ENCODE peak calls at places on chromosomes 1 and 21, in four cellular contexts. One of them, this sample, is unnamed.

GRCh38 chr1:40075251-40075650 is 21.8 kb downstream of the PPT1 start:
- DNase-seq in sigmoid colon: no peak
- DNase-seq in stimulated activated CD4-positive, alpha-beta T cell treated with anti-CD3 and anti-CD28 coated beads, TNF-alpha, amount 100 ng/mL, for 4 hours: no peak
- DNase-seq in RWPE2: no peak
- DNase-seq in this sample: no peak

GRCh38 chr1:21933397-21934248 is 3.5 kb downstream of the HSPG2 start:
- DNase-seq in sigmoid colon: peak; percentile 94
- DNase-seq in stimulated activated CD4-positive, alpha-beta T cell treated with anti-CD3 and anti-CD28 coated beads, TNF-alpha, amount 100 ng/mL, for 4 hours: no peak
- DNase-seq in RWPE2: peak; percentile 85
- DNase-seq in this sample: peak; percentile 87

GRCh38 chr1:27405074-27405473 is 12.7 kb downstream of the GPR3 start:
- DNase-seq in sigmoid colon: no peak
- DNase-seq in stimulated activated CD4-positive, alpha-beta T cell treated with anti-CD3 and anti-CD28 coated beads, TNF-alpha, amount 100 ng/mL, for 4 hours: no peak
- DNase-seq in RWPE2: no peak
- DNase-seq in this sample: peak; percentile 85

GRCh38 chr1:115160728-115161127 is 71.4 kb upstream of the TSPAN2 start:
- DNase-seq in sigmoid colon: no peak
- DNase-seq in stimulated activated CD4-positive, alpha-beta T cell treated with anti-CD3 and anti-CD28 coated beads, TNF-alpha, amount 100 ng/mL, for 4 hours: no peak
- DNase-seq in RWPE2: no peak
- DNase-seq in this sample: no peak

GRCh38 chr1:230459463-230459862 is 33.3 kb upstream of the PGBD5 start:
- DNase-seq in sigmoid colon: no peak
- DNase-seq in stimulated activated CD4-positive, alpha-beta T cell treated with anti-CD3 and anti-CD28 coated beads, TNF-alpha, amount 100 ng/mL, for 4 hours: no peak
- DNase-seq in RWPE2: no peak
- DNase-seq in this sample: no peak

GRCh38 chr1:22275626-22276395 is 132.9 kb upstream of the WNT4 start:
- DNase-seq in sigmoid colon: no peak
- DNase-seq in stimulated activated CD4-positive, alpha-beta T cell treated with anti-CD3 and anti-CD28 coated beads, TNF-alpha, amount 100 ng/mL, for 4 hours: no peak
- DNase-seq in RWPE2: no peak
- DNase-seq in this sample: peak; percentile 79

GRCh38 chr1:31788138-31788824 is 24.1 kb upstream of the ADGRB2 start:
- DNase-seq in sigmoid colon: peak; percentile 96
- DNase-seq in stimulated activated CD4-positive, alpha-beta T cell treated with anti-CD3 and anti-CD28 coated beads, TNF-alpha, amount 100 ng/mL, for 4 hours: peak; percentile 77
- DNase-seq in RWPE2: peak; percentile 89
- DNase-seq in this sample: peak; percentile 98

GRCh38 chr1:193019442-193020026 is 39.6 kb downstream of the UCHL5 start:
- DNase-seq in sigmoid colon: no peak
- DNase-seq in stimulated activated CD4-positive, alpha-beta T cell treated with anti-CD3 and anti-CD28 coated beads, TNF-alpha, amount 100 ng/mL, for 4 hours: no peak
- DNase-seq in RWPE2: no peak
- DNase-seq in this sample: no peak

GRCh38 chr21:15221799-15222386 is 157.1 kb upstream of the NRIP1 start:
- DNase-seq in sigmoid colon: no peak
- DNase-seq in stimulated activated CD4-positive, alpha-beta T cell treated with anti-CD3 and anti-CD28 coated beads, TNF-alpha, amount 100 ng/mL, for 4 hours: no peak
- DNase-seq in RWPE2: peak; percentile 94
- DNase-seq in this sample: no peak

GRCh38 chr1:227790868-227791267 is 24.6 kb upstream of the PRSS38 start:
- DNase-seq in sigmoid colon: no peak
- DNase-seq in stimulated activated CD4-positive, alpha-beta T cell treated with anti-CD3 and anti-CD28 coated beads, TNF-alpha, amount 100 ng/mL, for 4 hours: no peak
- DNase-seq in RWPE2: no peak
- DNase-seq in this sample: no peak

GRCh38 chr1:151994956-151995355 is 1.3 kb upstream of the S100A10 start:
- DNase-seq in sigmoid colon: no peak
- DNase-seq in stimulated activated CD4-positive, alpha-beta T cell treated with anti-CD3 and anti-CD28 coated beads, TNF-alpha, amount 100 ng/mL, for 4 hours: no peak
- DNase-seq in RWPE2: peak; percentile 79
- DNase-seq in this sample: no peak

GRCh38 chr21:29453511-29453910 is 154.8 kb downstream of the BACH1 start:
- DNase-seq in sigmoid colon: no peak
- DNase-seq in stimulated activated CD4-positive, alpha-beta T cell treated with anti-CD3 and anti-CD28 coated beads, TNF-alpha, amount 100 ng/mL, for 4 hours: no peak
- DNase-seq in RWPE2: no peak
- DNase-seq in this sample: no peak

GRCh38 chr1:44218503-44219300 is 5.4 kb downstream of the DMAP1 start:
- DNase-seq in sigmoid colon: no peak
- DNase-seq in stimulated activated CD4-positive, alpha-beta T cell treated with anti-CD3 and anti-CD28 coated beads, TNF-alpha, amount 100 ng/mL, for 4 hours: no peak
- DNase-seq in RWPE2: no peak
- DNase-seq in this sample: peak; percentile 71

GRCh38 chr1:11067716-11068495 is 8.1 kb upstream of the SRM start:
- DNase-seq in sigmoid colon: peak; percentile 51
- DNase-seq in stimulated activated CD4-positive, alpha-beta T cell treated with anti-CD3 and anti-CD28 coated beads, TNF-alpha, amount 100 ng/mL, for 4 hours: no peak
- DNase-seq in RWPE2: peak; percentile 42
- DNase-seq in this sample: peak; percentile 46

GRCh38 chr21:27580276-27580675 is 613.4 kb upstream of the ADAMTS5 start:
- DNase-seq in sigmoid colon: no peak
- DNase-seq in stimulated activated CD4-positive, alpha-beta T cell treated with anti-CD3 and anti-CD28 coated beads, TNF-alpha, amount 100 ng/mL, for 4 hours: no peak
- DNase-seq in RWPE2: no peak
- DNase-seq in this sample: no peak

GRCh38 chr21:45979141-45979631 is 2.4 kb upstream of the COL6A1 start:
- DNase-seq in sigmoid colon: peak; percentile 79
- DNase-seq in stimulated activated CD4-positive, alpha-beta T cell treated with anti-CD3 and anti-CD28 coated beads, TNF-alpha, amount 100 ng/mL, for 4 hours: no peak
- DNase-seq in RWPE2: peak; percentile 49
- DNase-seq in this sample: peak; percentile 83

GRCh38 chr1:60541831-60542532 is 468.4 kb upstream of the C1orf87 start:
- DNase-seq in sigmoid colon: no peak
- DNase-seq in stimulated activated CD4-positive, alpha-beta T cell treated with anti-CD3 and anti-CD28 coated beads, TNF-alpha, amount 100 ng/mL, for 4 hours: no peak
- DNase-seq in RWPE2: no peak
- DNase-seq in this sample: no peak

GRCh38 chr21:35329940-35330670 is 281.0 kb upstream of the RUNX1 start:
- DNase-seq in sigmoid colon: no peak
- DNase-seq in stimulated activated CD4-positive, alpha-beta T cell treated with anti-CD3 and anti-CD28 coated beads, TNF-alpha, amount 100 ng/mL, for 4 hours: no peak
- DNase-seq in RWPE2: no peak
- DNase-seq in this sample: no peak

GRCh38 chr21:46509760-46510159 is 51.1 kb downstream of the DIP2A start:
- DNase-seq in sigmoid colon: no peak
- DNase-seq in stimulated activated CD4-positive, alpha-beta T cell treated with anti-CD3 and anti-CD28 coated beads, TNF-alpha, amount 100 ng/mL, for 4 hours: no peak
- DNase-seq in RWPE2: no peak
- DNase-seq in this sample: no peak

GRCh38 chr21:23402929-23403520 is 2204.3 kb downstream of the MRPL39 start:
- DNase-seq in sigmoid colon: no peak
- DNase-seq in stimulated activated CD4-positive, alpha-beta T cell treated with anti-CD3 and anti-CD28 coated beads, TNF-alpha, amount 100 ng/mL, for 4 hours: no peak
- DNase-seq in RWPE2: no peak
- DNase-seq in this sample: no peak

GRCh38 chr1:241702436-241702835 is 50.4 kb downstream of the WDR64 start:
- DNase-seq in sigmoid colon: no peak
- DNase-seq in stimulated activated CD4-positive, alpha-beta T cell treated with anti-CD3 and anti-CD28 coated beads, TNF-alpha, amount 100 ng/mL, for 4 hours: no peak
- DNase-seq in RWPE2: no peak
- DNase-seq in this sample: no peak

GRCh38 chr21:42568377-42568776 is 54.7 kb downstream of the SLC37A1 start:
- DNase-seq in sigmoid colon: peak; percentile 28
- DNase-seq in stimulated activated CD4-positive, alpha-beta T cell treated with anti-CD3 and anti-CD28 coated beads, TNF-alpha, amount 100 ng/mL, for 4 hours: no peak
- DNase-seq in RWPE2: peak; percentile 29
- DNase-seq in this sample: peak; percentile 36

GRCh38 chr21:34956416-34957316 is 92.4 kb downstream of the RUNX1 start:
- DNase-seq in sigmoid colon: no peak
- DNase-seq in stimulated activated CD4-positive, alpha-beta T cell treated with anti-CD3 and anti-CD28 coated beads, TNF-alpha, amount 100 ng/mL, for 4 hours: no peak
- DNase-seq in RWPE2: no peak
- DNase-seq in this sample: no peak

GRCh38 chr1:52602328-52603300 is at the start of gene GPX7:
- DNase-seq in sigmoid colon: peak; percentile 70
- DNase-seq in stimulated activated CD4-positive, alpha-beta T cell treated with anti-CD3 and anti-CD28 coated beads, TNF-alpha, amount 100 ng/mL, for 4 hours: peak; percentile 28
- DNase-seq in RWPE2: no peak
- DNase-seq in this sample: peak; percentile 85

GRCh38 chr1:217027403-217028080 is 304.3 kb upstream of the ESRRG start:
- DNase-seq in sigmoid colon: no peak
- DNase-seq in stimulated activated CD4-positive, alpha-beta T cell treated with anti-CD3 and anti-CD28 coated beads, TNF-alpha, amount 100 ng/mL, for 4 hours: no peak
- DNase-seq in RWPE2: no peak
- DNase-seq in this sample: no peak

This sample was measured in posterior vena cava.